ENCODE peak calls at places on chromosomes 13 and 19, in seven cellular contexts. Z, Q, K, T, V, G and D are unnamed samples.
A peak's percentile ranks its signal among the peaks of the same experiment; 100 is the strongest.

GRCh38 chr19:55027472-55028337 is 10.4 kb downstream of the GP6 start:
- DNase-seq in Z (no peak), Q (no peak), K (no peak), T (no peak), V (no peak), G (no peak), D (no peak)

GRCh38 chr13:113299951-113300350 is 2.9 kb downstream of the LAMP1 start:
- DNase-seq in Z (no peak), Q (no peak), K (no peak), T (no peak), V (no peak), G (no peak), D (no peak)

GRCh38 chr13:102504002-102504401 is 92.8 kb upstream of the TPP2 start:
- DNase-seq in Z (no peak), Q (no peak), K (no peak), T (no peak), V (no peak), G (no peak), D (no peak)

GRCh38 chr13:36848228-36848982 is 29.4 kb downstream of the RFXAP start:
- DNase-seq in Z (no peak), Q (no peak), K (no peak), T (no peak), V (no peak), G (no peak), D (no peak)

GRCh38 chr13:93690139-93690538 is 463.5 kb downstream of the GPC6 start:
- DNase-seq in Z (no peak), Q (no peak), K (no peak), T (no peak), V (no peak), G (no peak), D (no peak)

GRCh38 chr13:110331362-110331761 is 24.3 kb downstream of the COL4A2 start:
- DNase-seq in Z (no peak), Q (no peak), K (peak; percentile 14), T (peak; percentile 74), V (no peak), G (no peak), D (no peak)

GRCh38 chr13:107669356-107669755 is 546.0 kb downstream of the LIG4 start:
- DNase-seq in Z (no peak), Q (no peak), K (no peak), T (no peak), V (no peak), G (no peak), D (no peak)

GRCh38 chr13:42985312-42986175 is 6.5 kb downstream of the EPSTI1 start:
- DNase-seq in Z (no peak), Q (no peak), K (no peak), T (no peak), V (peak; percentile 81), G (no peak), D (peak; percentile 76)

GRCh38 chr13:41150058-41150457 is 17.5 kb upstream of the KBTBD6 start:
- DNase-seq in Z (no peak), Q (no peak), K (no peak), T (no peak), V (no peak), G (no peak), D (no peak)

GRCh38 chr13:74751739-74752138 is 617.5 kb upstream of the KLF12 start:
- DNase-seq in Z (no peak), Q (no peak), K (no peak), T (peak; percentile 37), V (no peak), G (no peak), D (no peak)

GRCh38 chr19:4441994-4442845 is 15.4 kb downstream of the UBXN6 start:
- DNase-seq in Z (no peak), Q (no peak), K (no peak), T (no peak), V (no peak), G (peak; percentile 62), D (no peak)

DNA sequence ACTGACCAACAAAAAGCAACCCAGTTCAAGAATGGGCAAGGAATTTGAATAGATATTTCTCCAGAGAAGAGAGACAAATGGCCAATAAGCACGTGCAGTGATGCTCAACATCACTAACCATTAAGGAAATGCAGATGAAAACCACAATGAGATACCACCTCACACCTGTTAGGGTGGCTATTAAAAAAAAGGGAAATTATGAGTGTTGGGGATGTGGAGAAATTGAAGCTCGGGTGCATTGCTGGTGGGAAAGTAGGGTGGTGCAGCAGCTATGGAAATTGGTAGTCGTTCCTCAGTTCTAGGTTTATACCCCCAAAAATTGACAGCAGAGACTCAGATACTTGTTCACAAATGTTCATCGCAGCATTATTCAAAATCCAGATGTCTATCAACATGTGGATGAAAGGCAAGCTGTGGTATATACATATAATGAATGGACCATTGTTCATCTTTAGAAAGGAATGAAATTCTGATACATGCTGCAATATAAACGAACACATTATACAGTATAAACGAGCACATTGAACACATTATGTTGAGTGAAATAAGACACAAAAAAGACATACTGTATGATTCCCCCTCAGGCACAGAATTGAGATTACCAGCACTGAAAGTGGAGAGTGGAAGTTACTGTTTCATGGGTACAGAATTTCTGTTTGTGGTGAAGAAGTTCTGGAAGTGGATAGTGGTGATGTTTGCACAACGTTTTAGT is 927 bp downstream of the CHAMP1 start:
- DNase-seq in Z (no peak), Q (no peak), K (no peak), T (no peak), V (no peak), G (no peak), D (no peak)
- H3K4me1 ChIP-seq in Z (peaks cover 21% of the 10 kb centered on the region), Q (peaks cover 70% of the 10 kb centered on the region), K (no peaks in the 10 kb centered on the region), T (peaks cover 10% of the 10 kb centered on the region), V (peaks cover 60% of the 10 kb centered on the region), G (peaks cover 47% of the 10 kb centered on the region), D (peaks cover 14% of the 10 kb centered on the region)

DNA sequence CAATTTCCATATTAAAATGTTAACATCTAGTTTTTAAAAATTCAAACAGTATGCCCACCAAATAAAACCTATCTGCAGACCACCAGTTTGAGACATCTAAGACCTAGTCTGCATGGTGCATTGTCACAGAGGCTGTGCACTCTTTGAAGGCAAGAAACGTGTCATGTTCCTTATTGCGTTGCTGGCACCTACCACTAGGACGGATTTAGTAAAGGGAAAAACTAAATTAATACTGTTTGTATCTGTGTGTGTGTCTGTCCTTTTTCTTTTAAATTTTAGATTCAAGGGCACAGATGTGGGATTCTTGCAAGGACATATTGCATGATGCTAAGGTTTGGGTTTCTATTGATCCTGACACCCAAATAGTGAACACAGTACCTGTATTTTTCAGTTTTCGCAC is 481.4 kb downstream of the UQCRFS1 start:
- DNase-seq in Z (no peak), Q (no peak), K (no peak), T (no peak), V (no peak), G (no peak), D (no peak)
- TF ChIP-seq CTCF in Z (no peak), Q (no peak), K (no peak), T (no peak), V (no peak), G (no peak), D (no peak)

GRCh38 chr19:30014770-30015169 is 72.7 kb downstream of the URI1 start:
- DNase-seq in Z (no peak), Q (no peak), K (no peak), T (no peak), V (no peak), G (no peak), D (no peak)
- H3K4me3 ChIP-seq in Z (no peak overlapping the region), Q (no peak overlapping the region), K (no peak overlapping the region), T (no peak overlapping the region), V (no peak overlapping the region), G (no peak overlapping the region), D (no peak overlapping the region)

DNA sequence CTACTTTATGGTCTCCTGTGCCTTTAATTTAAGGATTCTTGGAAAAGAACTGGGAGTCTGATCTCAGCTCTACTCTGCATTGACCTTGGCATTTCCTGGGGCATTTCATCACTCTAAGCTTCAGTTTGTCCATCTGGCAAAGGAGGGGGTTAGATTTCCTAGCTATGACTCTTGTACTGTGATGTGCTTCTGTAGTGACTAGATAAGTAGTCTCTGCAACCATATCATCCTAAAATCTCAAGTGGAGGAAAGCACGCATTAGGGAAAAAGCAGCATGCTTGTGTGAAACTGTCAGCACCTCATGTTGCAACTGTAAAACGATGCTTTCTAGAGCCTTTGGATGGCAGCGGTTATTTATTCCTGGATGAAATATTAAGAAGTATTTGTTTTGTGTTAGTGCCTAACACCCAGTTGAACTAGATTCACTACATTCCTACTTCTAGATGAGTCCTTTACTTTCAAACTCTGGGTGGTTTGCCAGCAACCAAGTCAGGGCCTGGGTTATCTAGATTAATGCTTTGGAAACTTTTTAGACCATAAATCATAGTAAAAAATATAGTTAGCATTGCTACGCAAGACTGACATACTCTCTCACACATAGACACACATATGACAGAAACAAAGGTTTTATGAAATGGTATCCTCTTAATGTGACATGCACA is 6.8 kb downstream of the WDFY2 start:
- DNase-seq in Z (peak; percentile 48), Q (no peak), K (no peak), T (no peak), V (no peak), G (no peak), D (no peak)
- H3K4me1 ChIP-seq in Z (peaks cover 68% of the 10 kb centered on the region), Q (peaks cover 49% of the 10 kb centered on the region), K (peaks cover 15% of the 10 kb centered on the region), T (peaks cover 10% of the 10 kb centered on the region), V (peaks cover 37% of the 10 kb centered on the region), G (no peaks in the 10 kb centered on the region), D (peaks cover 5% of the 10 kb centered on the region)

GRCh38 chr13:92473736-92474465 is 752.7 kb upstream of the GPC6 start:
- DNase-seq in Z (no peak), Q (no peak), K (no peak), T (no peak), V (no peak), G (no peak), D (no peak)
- TF ChIP-seq CTCF in Z (no peak), Q (no peak), K (no peak), T (no peak), V (no peak), G (no peak), D (no peak)